ENCODE peak calls at places on chromosomes 16 and 17, in ten cellular contexts. H is stomach, F is A549, X is GM12878, B is ovary, Q is transverse colon, R is K562, I is HepG2, C is sigmoid colon, W is upper lobe of left lung. A is an unnamed sample.

GRCh38 chr16:50035468-50035992 is 10.5 kb downstream of the CNEP1R1 start:
- DNase-seq in Q (peak), H (no peak), F (no peak), B (no peak), W (no peak), R (no peak), C (no peak), X (no peak), I (peak), A (no peak)

GRCh38 chr16:14307623-14308356 is 236.7 kb downstream of the MRTFB start:
- DNase-seq in B (no peak), C (no peak), Q (no peak), F (peak), X (no peak), H (no peak), W (no peak), I (no peak), R (peak), A (no peak)

GRCh38 chr17:3318336-3318735 is 20.2 kb upstream of the OR3A1 start:
- DNase-seq in W (no peak), R (no peak), C (no peak), Q (no peak), X (no peak), B (no peak), H (no peak), I (no peak), F (peak), A (no peak)

GRCh38 chr17:75412455-75413317 is 7.2 kb upstream of the GRB2 start:
- DNase-seq in X (no peak), Q (peak), H (peak), F (peak), R (peak), B (peak), W (peak), I (peak), C (peak), A (peak)

GRCh38 chr17:65495255-65496060 is 66.0 kb downstream of the AXIN2 start:
- DNase-seq in B (no peak), C (no peak), W (peak), I (no peak), H (no peak), F (no peak), X (no peak), Q (peak), R (no peak), A (no peak)

GRCh38 chr16:73053038-73053378 is 5.1 kb upstream of the ZFHX3 start:
- DNase-seq in C (no peak), H (no peak), W (no peak), X (no peak), I (no peak), R (no peak), F (no peak), B (no peak), Q (no peak), A (no peak)

GRCh38 chr16:1181715-1182671 is 29.1 kb downstream of the CACNA1H start:
- DNase-seq in X (no peak), W (peak), B (peak), F (peak), R (no peak), I (peak), H (peak), C (peak), Q (peak), A (no peak)

GRCh38 chr16:64311241-64311640 is 810.6 kb downstream of the CDH11 start:
- DNase-seq in Q (no peak), X (no peak), F (no peak), B (no peak), W (no peak), R (no peak), C (no peak), H (no peak), I (no peak), A (no peak)

GRCh38 chr17:67223924-67224323 is 21.1 kb downstream of the HELZ start:
- DNase-seq in R (peak), Q (no peak), F (peak), X (no peak), H (no peak), I (peak), W (no peak), C (no peak), B (no peak), A (no peak)

DNA sequence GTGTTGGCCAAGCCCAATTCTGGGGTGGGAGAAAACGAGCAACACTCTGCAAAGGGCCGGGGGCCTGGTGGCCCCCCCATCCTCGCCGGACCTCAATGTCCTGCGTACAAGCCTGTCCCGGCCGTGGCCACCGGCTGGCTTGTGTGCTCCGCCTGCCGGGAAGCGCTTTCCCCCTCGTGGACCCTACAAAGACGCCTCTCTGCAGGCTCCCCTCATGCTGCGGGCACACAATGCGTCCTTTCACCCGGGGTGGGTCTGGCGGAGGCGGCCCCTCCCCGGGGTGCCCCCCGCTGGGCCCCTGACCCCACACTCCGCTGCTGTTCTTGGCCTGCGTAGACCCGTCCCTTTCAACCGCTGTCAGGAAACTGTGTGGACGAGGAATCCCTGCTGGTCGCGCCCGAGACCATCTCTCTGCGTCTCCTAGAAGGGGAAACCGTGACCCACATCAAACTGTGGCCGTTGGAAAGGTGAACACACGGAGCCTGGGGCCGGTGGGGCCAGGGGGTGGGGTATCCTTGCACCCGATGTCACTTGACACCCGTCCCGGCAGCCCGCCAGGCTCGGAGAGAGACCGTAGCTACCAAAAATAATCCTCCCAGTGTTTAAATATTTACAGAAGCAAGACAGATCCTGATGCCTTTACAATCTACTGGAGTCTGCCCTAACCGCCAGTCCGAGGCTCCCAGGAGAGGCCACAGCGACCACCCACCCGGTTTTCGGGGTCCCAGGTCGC is 43.6 kb downstream of the TBC1D16 start:
- DNase-seq in F (peak), W (no peak), Q (peak), R (no peak), C (no peak), I (peak), B (peak), H (peak), X (no peak), A (no peak)
- H3K4me3 ChIP-seq in F (peak), W (no peak), Q (peak), R (no peak), C (peak), I (peak), B (peak), H (peak), X (no peak), A (peak)

GRCh38 chr17:18246880-18247612 is 11.5 kb downstream of the FLII start:
- DNase-seq in W (peak), I (no peak), F (peak), C (peak), B (peak), Q (peak), X (no peak), R (peak), H (peak), A (peak)
- TF ChIP-seq CTCF in W (no peak), I (no peak), F (no peak), C (no peak), B (no peak), Q (no peak), X (no peak), R (no peak), H (no peak), A (no peak)

DNA sequence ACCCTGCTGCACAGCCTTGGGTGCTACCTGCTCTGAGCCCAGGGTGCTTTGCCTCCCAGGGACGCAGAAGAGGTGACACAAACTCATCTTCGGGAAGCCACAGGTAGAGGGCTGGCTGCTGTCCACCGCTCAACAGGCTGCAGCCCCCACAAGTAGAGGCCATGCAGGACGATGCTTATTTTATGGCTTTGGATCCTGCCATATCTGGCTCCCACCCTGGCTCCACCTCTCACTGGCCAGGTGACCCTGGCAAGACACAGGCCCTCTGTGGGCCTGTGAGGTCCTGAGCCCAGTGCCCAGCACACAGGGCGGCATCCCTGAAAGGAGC is 11.3 kb upstream of the BCAR1 start:
- DNase-seq in W (no peak), C (no peak), Q (no peak), B (no peak), F (no peak), X (no peak), R (no peak), I (no peak), H (no peak), A (no peak)
- TF ChIP-seq EP300 in W (no peak), C (no peak), Q (no peak), B (no peak), F (no peak), X (no peak), R (no peak), I (no peak), H (no peak), A (no peak)

GRCh38 chr17:47816111-47816735 is 5.4 kb downstream of the OSBPL7 start:
- DNase-seq in X (no peak), F (no peak), W (no peak), H (no peak), R (no peak), B (no peak), C (no peak), I (no peak), Q (no peak), A (no peak)
- H3K4me3 ChIP-seq in X (no peak), F (no peak), W (no peak), H (no peak), R (no peak), B (no peak), C (no peak), I (no peak), Q (no peak), A (no peak)

GRCh38 chr16:86575754-86576557 is 2.4 kb upstream of the FOXL1 start:
- DNase-seq in B (no peak), H (peak), Q (peak), C (no peak), W (peak), I (peak), X (no peak), F (peak), R (peak), A (peak)
- TF ChIP-seq CTCF in B (no peak), H (no peak), Q (peak), C (no peak), W (peak), I (peak), X (no peak), F (peak), R (peak), A (peak)

GRCh38 chr17:68456529-68457167 is 648 bp downstream of the WIPI1 start:
- DNase-seq in X (no peak), H (peak), C (peak), Q (peak), I (peak), R (no peak), B (peak), W (peak), F (peak), A (peak)
- TF ChIP-seq EP300 in X (no peak), H (no peak), C (no peak), Q (no peak), I (no peak), R (no peak), B (no peak), W (no peak), F (no peak), A (peak)

GRCh38 chr16:12900599-12901203 is 697 bp upstream of the SHISA9 start:
- DNase-seq in X (no peak), C (no peak), H (no peak), I (no peak), Q (no peak), F (no peak), W (no peak), R (no peak), B (no peak), A (no peak)
- H3K4me3 ChIP-seq in X (no peak), C (peak), H (peak), I (no peak), Q (peak), F (no peak), W (no peak), R (no peak), B (no peak), A (no peak)

GRCh38 chr17:18285296-18285695 is 24.8 kb downstream of the MIEF2 start:
- DNase-seq in Q (no peak), F (no peak), X (no peak), I (no peak), C (no peak), R (no peak), W (no peak), H (no peak), B (no peak), A (no peak)
- TF ChIP-seq CTCF in Q (no peak), F (no peak), X (no peak), I (no peak), C (no peak), R (no peak), W (no peak), H (no peak), B (no peak), A (no peak)

DNA sequence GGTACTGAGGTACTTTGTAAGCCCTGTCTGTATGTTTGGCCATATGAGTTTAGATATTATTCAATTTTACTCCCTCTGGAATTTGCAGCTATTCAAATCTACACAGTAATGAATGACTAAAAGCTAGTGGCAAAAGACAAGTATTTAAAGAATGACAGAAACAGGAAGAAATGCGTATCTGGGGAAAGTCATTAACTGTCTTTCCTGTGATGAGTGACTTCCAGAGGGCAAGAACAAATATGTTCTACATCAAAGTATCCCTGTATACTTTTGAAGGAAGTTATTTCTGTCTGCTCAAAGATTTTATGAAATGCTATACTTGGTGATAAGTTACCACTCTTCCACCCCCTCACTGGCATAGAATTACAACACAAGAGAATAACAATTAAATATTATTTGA is 489.3 kb upstream of the SOX9 start:
- DNase-seq in R (no peak), B (no peak), C (no peak), X (no peak), Q (no peak), I (no peak), W (no peak), H (no peak), F (peak), A (no peak)
- TF ChIP-seq EP300 in R (no peak), B (no peak), C (no peak), X (no peak), Q (no peak), I (no peak), W (no peak), H (no peak), F (no peak), A (no peak)

DNA sequence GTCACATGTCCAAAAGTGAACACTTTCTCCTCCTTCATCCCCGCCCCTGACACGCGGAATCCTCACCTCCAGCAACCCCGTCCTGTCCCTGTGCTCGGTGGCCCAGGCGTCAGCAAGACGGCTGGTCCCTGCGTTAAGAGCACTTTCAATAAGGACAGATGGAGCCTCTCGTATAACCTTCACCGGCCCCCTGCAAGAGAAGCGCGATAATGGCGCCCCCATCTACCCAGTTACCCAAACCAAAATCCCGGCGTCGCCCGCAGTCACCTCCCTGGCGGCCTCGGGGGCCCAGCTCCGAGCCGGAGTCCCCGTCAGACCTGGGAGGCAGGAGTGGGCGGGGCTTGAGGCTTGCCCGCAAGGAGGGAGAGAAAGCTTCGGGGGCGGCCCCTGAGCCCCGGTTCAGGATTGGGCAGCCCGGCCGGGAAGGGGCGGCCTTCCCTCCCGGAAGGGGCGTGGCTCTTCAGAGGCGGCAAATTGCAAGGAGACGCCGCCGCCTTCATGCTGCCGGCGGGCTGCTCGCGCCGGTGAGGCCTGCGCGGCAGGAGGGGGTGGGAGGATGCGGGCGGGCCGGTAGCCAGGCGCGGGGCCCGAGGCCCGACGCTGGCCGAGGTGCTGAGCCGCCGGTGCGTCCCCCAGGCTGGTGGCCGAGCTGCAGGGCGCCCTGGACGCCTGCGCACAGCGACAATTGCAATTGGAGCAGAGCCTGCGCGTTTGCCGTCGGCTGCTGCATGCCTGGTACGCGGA is at the start of gene TEDC2:
- DNase-seq in Q (peak), C (peak), H (peak), F (peak), I (peak), W (peak), R (peak), B (peak), X (peak), A (peak)
- H3K4me3 ChIP-seq in Q (peak), C (peak), H (peak), F (peak), I (peak), W (peak), R (peak), B (peak), X (peak), A (peak)

A was measured in tibial nerve.